ENCODE peak calls at places on chromosomes 6 and 20, in seven cellular contexts. One of them, this sample, is unnamed.

GRCh38 chr6:163490826-163491577 is 76.5 kb downstream of the QKI start:
- DNase-seq in vagina: no peak
- DNase-seq in psoas muscle: peak
- DNase-seq in fibroblast of pulmonary artery: peak
- DNase-seq in ovary: peak
- DNase-seq in cardiac muscle cell: peak
- DNase-seq in body of pancreas: peak
- DNase-seq in this sample: no peak

GRCh38 chr6:33313105-33313708 is 671 bp downstream of the TAPBP start:
- DNase-seq in vagina: no peak
- DNase-seq in psoas muscle: peak
- DNase-seq in fibroblast of pulmonary artery: no peak
- DNase-seq in ovary: peak
- DNase-seq in cardiac muscle cell: peak
- DNase-seq in body of pancreas: peak
- DNase-seq in this sample: peak

GRCh38 chr6:158938811-158939254 is 61.2 kb downstream of the RSPH3 start:
- DNase-seq in vagina: no peak
- DNase-seq in psoas muscle: peak
- DNase-seq in fibroblast of pulmonary artery: no peak
- DNase-seq in ovary: no peak
- DNase-seq in cardiac muscle cell: peak
- DNase-seq in body of pancreas: no peak
- DNase-seq in this sample: no peak

GRCh38 chr6:25306379-25306778 is 27.2 kb downstream of the CARMIL1 start:
- DNase-seq in vagina: no peak
- DNase-seq in psoas muscle: no peak
- DNase-seq in fibroblast of pulmonary artery: no peak
- DNase-seq in ovary: no peak
- DNase-seq in cardiac muscle cell: no peak
- DNase-seq in body of pancreas: no peak
- DNase-seq in this sample: no peak

GRCh38 chr20:47956261-47956995 is 171.1 kb upstream of the SULF2 start:
- DNase-seq in vagina: no peak
- DNase-seq in psoas muscle: no peak
- DNase-seq in fibroblast of pulmonary artery: peak
- DNase-seq in ovary: no peak
- DNase-seq in cardiac muscle cell: peak
- DNase-seq in body of pancreas: no peak
- DNase-seq in this sample: no peak

GRCh38 chr20:50523552-50524167 is 13.5 kb downstream of the PTPN1 start:
- DNase-seq in vagina: no peak
- DNase-seq in psoas muscle: no peak
- DNase-seq in fibroblast of pulmonary artery: no peak
- DNase-seq in ovary: no peak
- DNase-seq in cardiac muscle cell: no peak
- DNase-seq in body of pancreas: no peak
- DNase-seq in this sample: no peak

GRCh38 chr6:43715056-43715788 is 27.6 kb upstream of the MRPS18A start:
- DNase-seq in vagina: no peak
- DNase-seq in psoas muscle: no peak
- DNase-seq in fibroblast of pulmonary artery: no peak
- DNase-seq in ovary: no peak
- DNase-seq in cardiac muscle cell: no peak
- DNase-seq in body of pancreas: no peak
- DNase-seq in this sample: peak

GRCh38 chr20:10790013-10790412 is 116.2 kb upstream of the JAG1 start:
- DNase-seq in vagina: no peak
- DNase-seq in psoas muscle: no peak
- DNase-seq in fibroblast of pulmonary artery: no peak
- DNase-seq in ovary: no peak
- DNase-seq in cardiac muscle cell: no peak
- DNase-seq in body of pancreas: peak
- DNase-seq in this sample: no peak

GRCh38 chr20:4073852-4074741 is 58.7 kb upstream of the RNF24 start:
- DNase-seq in vagina: peak
- DNase-seq in psoas muscle: no peak
- DNase-seq in fibroblast of pulmonary artery: no peak
- DNase-seq in ovary: no peak
- DNase-seq in cardiac muscle cell: no peak
- DNase-seq in body of pancreas: no peak
- DNase-seq in this sample: no peak

GRCh38 chr6:39400026-39400425 is 77.5 kb upstream of the KCNK16 start:
- DNase-seq in vagina: no peak
- DNase-seq in psoas muscle: no peak
- DNase-seq in fibroblast of pulmonary artery: no peak
- DNase-seq in ovary: no peak
- DNase-seq in cardiac muscle cell: no peak
- DNase-seq in body of pancreas: no peak
- DNase-seq in this sample: no peak

GRCh38 chr6:81214414-81215091 is 537.9 kb downstream of the TENT5A start:
- DNase-seq in vagina: no peak
- DNase-seq in psoas muscle: no peak
- DNase-seq in fibroblast of pulmonary artery: no peak
- DNase-seq in ovary: no peak
- DNase-seq in cardiac muscle cell: no peak
- DNase-seq in body of pancreas: no peak
- DNase-seq in this sample: no peak

GRCh38 chr20:59783020-59784010 is 150.1 kb downstream of the SYCP2 start:
- DNase-seq in vagina: peak
- DNase-seq in psoas muscle: peak
- DNase-seq in fibroblast of pulmonary artery: peak
- DNase-seq in ovary: no peak
- DNase-seq in cardiac muscle cell: peak
- DNase-seq in body of pancreas: peak
- DNase-seq in this sample: peak

GRCh38 chr20:13297105-13297899 is 76.2 kb downstream of the ISM1 start:
- DNase-seq in vagina: no peak
- DNase-seq in psoas muscle: no peak
- DNase-seq in fibroblast of pulmonary artery: no peak
- DNase-seq in ovary: no peak
- DNase-seq in cardiac muscle cell: no peak
- DNase-seq in body of pancreas: no peak
- DNase-seq in this sample: peak

GRCh38 chr6:138231399-138231886 is 13.2 kb upstream of the PBOV1 start:
- DNase-seq in vagina: no peak
- DNase-seq in psoas muscle: no peak
- DNase-seq in fibroblast of pulmonary artery: no peak
- DNase-seq in ovary: no peak
- DNase-seq in cardiac muscle cell: no peak
- DNase-seq in body of pancreas: peak
- DNase-seq in this sample: no peak

GRCh38 chr6:5053864-5054426 is 31.2 kb upstream of the PPP1R3G start:
- DNase-seq in vagina: peak
- DNase-seq in psoas muscle: no peak
- DNase-seq in fibroblast of pulmonary artery: no peak
- DNase-seq in ovary: no peak
- DNase-seq in cardiac muscle cell: no peak
- DNase-seq in body of pancreas: no peak
- DNase-seq in this sample: no peak

DNA sequence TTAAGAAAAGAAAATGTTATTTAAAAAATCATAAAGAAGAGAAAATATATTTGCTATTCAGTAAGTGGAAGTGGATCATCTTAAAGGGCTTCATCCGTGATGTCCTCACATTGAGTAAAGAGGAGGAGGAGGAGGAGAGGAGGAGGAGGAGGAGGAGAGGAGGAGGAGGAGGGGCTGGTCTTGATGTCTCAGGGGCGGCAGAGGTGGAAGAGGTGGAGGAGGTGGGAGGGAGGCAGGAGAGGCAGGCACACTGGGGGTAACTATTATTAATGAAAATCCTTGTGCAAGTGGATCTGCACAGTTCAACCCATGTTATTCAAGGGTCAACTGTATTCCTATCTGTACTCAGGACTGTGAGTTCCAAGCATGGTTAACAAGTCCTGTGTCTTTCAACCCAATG is 47.0 kb upstream of the EDN1 start:
- DNase-seq in vagina: no peak
- DNase-seq in psoas muscle: no peak
- DNase-seq in fibroblast of pulmonary artery: no peak
- DNase-seq in ovary: no peak
- DNase-seq in cardiac muscle cell: no peak
- DNase-seq in body of pancreas: no peak
- DNase-seq in this sample: no peak
- TF ChIP-seq CTCF in vagina: no peak
- TF ChIP-seq CTCF in psoas muscle: no peak
- TF ChIP-seq CTCF in fibroblast of pulmonary artery: no peak
- TF ChIP-seq CTCF in ovary: no peak
- TF ChIP-seq CTCF in cardiac muscle cell: no peak
- TF ChIP-seq CTCF in body of pancreas: no peak
- TF ChIP-seq CTCF in this sample: no peak

DNA sequence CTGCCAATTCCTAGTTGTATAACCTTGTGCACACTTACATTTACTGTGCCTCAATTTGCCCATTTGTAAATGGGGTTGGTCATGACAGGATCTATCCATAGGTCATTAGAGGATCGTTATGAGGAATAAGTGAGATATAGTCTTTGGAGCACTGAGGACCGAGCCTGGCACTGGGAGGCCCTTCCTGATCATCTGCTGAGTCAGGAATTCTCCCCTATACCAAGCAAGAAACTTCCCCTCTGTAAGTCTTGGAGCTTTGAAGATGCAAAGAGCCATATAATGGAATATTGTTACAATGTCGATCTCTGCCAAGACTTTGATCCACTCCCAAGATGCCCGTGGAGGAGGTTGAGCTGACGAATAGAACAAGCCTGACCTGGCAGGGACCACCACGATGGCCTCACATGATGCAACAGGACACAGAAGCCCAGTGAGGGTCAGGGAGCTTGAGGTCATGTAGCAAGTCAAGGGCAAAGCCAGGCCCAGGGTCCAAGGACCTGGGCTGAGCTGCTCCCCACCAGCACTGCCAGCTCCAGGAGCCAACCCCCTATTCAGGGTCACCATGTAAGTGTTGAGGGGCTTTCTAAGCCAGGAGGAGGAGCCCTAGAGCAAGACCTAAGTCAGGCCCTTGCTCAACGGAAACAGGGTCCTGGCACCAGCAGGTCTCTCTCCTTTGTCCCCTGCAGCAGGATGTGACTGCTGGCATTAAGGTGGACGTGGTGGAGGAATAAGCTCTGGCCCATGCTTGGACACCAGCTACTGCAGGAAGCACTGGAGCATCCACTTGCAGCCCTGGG is 16.7 kb downstream of the PDRG1 start:
- DNase-seq in vagina: no peak
- DNase-seq in psoas muscle: no peak
- DNase-seq in fibroblast of pulmonary artery: no peak
- DNase-seq in ovary: no peak
- DNase-seq in cardiac muscle cell: no peak
- DNase-seq in body of pancreas: no peak
- DNase-seq in this sample: no peak
- TF ChIP-seq CTCF in vagina: no peak
- TF ChIP-seq CTCF in psoas muscle: no peak
- TF ChIP-seq CTCF in fibroblast of pulmonary artery: no peak
- TF ChIP-seq CTCF in ovary: no peak
- TF ChIP-seq CTCF in cardiac muscle cell: no peak
- TF ChIP-seq CTCF in body of pancreas: no peak
- TF ChIP-seq CTCF in this sample: no peak

DNA sequence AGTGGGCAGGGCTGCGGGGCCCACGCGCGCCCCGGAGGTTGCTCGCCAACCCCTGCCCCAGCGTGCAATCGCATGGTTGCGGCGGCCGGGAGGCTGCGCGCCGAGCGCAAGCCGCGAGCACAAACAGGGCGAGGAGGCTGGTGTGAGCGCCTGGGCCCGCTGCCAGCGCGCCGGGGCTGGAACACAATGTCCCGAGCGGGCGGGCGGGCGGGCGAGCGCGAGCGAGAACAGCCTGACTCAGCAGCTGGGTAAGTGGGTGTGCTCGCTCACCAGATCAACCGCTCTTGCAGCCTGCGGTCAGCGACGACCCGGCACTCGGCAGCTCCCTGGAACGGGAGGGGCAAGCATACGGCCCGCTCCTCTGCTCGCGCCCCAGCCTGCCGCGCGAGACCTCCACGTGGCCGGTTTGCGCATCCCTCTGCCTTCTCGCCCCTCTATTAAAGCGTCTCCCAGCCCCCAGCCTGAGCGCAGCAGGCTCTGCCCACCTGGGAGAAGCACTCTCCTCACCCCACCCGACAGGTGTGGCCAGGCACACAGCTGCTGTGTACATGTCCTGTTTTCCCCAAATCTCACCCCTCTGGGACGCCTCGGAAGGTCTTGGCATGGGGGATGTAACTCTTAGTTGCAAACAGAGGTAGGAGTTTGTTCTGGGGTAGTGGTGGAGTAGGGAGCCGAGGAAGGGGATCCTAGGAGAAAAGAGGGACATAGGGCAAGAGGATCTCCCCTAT is 8.7 kb upstream of the ARMC12 start:
- DNase-seq in vagina: no peak
- DNase-seq in psoas muscle: peak
- DNase-seq in fibroblast of pulmonary artery: peak
- DNase-seq in ovary: peak
- DNase-seq in cardiac muscle cell: peak
- DNase-seq in body of pancreas: peak
- DNase-seq in this sample: peak
- TF ChIP-seq CTCF in vagina: no peak
- TF ChIP-seq CTCF in psoas muscle: no peak
- TF ChIP-seq CTCF in fibroblast of pulmonary artery: no peak
- TF ChIP-seq CTCF in ovary: no peak
- TF ChIP-seq CTCF in cardiac muscle cell: peak
- TF ChIP-seq CTCF in body of pancreas: no peak
- TF ChIP-seq CTCF in this sample: no peak

GRCh38 chr6:68400396-68400795 is 234.7 kb upstream of the ADGRB3 start:
- DNase-seq in vagina: no peak
- DNase-seq in psoas muscle: no peak
- DNase-seq in fibroblast of pulmonary artery: no peak
- DNase-seq in ovary: no peak
- DNase-seq in cardiac muscle cell: no peak
- DNase-seq in body of pancreas: no peak
- DNase-seq in this sample: no peak
- TF ChIP-seq CTCF in vagina: no peak
- TF ChIP-seq CTCF in psoas muscle: no peak
- TF ChIP-seq CTCF in fibroblast of pulmonary artery: no peak
- TF ChIP-seq CTCF in ovary: no peak
- TF ChIP-seq CTCF in cardiac muscle cell: no peak
- TF ChIP-seq CTCF in body of pancreas: no peak
- TF ChIP-seq CTCF in this sample: no peak

GRCh38 chr20:60993647-60994046 is 258.4 kb upstream of the CDH4 start:
- DNase-seq in vagina: no peak
- DNase-seq in psoas muscle: no peak
- DNase-seq in fibroblast of pulmonary artery: no peak
- DNase-seq in ovary: no peak
- DNase-seq in cardiac muscle cell: no peak
- DNase-seq in body of pancreas: no peak
- DNase-seq in this sample: no peak
- TF ChIP-seq CTCF in vagina: no peak
- TF ChIP-seq CTCF in psoas muscle: no peak
- TF ChIP-seq CTCF in fibroblast of pulmonary artery: no peak
- TF ChIP-seq CTCF in ovary: no peak
- TF ChIP-seq CTCF in cardiac muscle cell: no peak
- TF ChIP-seq CTCF in body of pancreas: no peak
- TF ChIP-seq CTCF in this sample: no peak

GRCh38 chr6:31689249-31690110 is 8.6 kb upstream of the LY6G5C start:
- DNase-seq in vagina: no peak
- DNase-seq in psoas muscle: no peak
- DNase-seq in fibroblast of pulmonary artery: no peak
- DNase-seq in ovary: no peak
- DNase-seq in cardiac muscle cell: no peak
- DNase-seq in body of pancreas: no peak
- DNase-seq in this sample: peak
- TF ChIP-seq CTCF in vagina: no peak
- TF ChIP-seq CTCF in psoas muscle: no peak
- TF ChIP-seq CTCF in fibroblast of pulmonary artery: peak
- TF ChIP-seq CTCF in ovary: no peak
- TF ChIP-seq CTCF in cardiac muscle cell: peak
- TF ChIP-seq CTCF in body of pancreas: no peak
- TF ChIP-seq CTCF in this sample: peak

GRCh38 chr6:30075094-30075986 is at the start of gene RNF39:
- DNase-seq in vagina: no peak
- DNase-seq in psoas muscle: no peak
- DNase-seq in fibroblast of pulmonary artery: no peak
- DNase-seq in ovary: peak
- DNase-seq in cardiac muscle cell: peak
- DNase-seq in body of pancreas: no peak
- DNase-seq in this sample: peak
- TF ChIP-seq CTCF in vagina: no peak
- TF ChIP-seq CTCF in psoas muscle: peak
- TF ChIP-seq CTCF in fibroblast of pulmonary artery: peak
- TF ChIP-seq CTCF in ovary: no peak
- TF ChIP-seq CTCF in cardiac muscle cell: peak
- TF ChIP-seq CTCF in body of pancreas: no peak
- TF ChIP-seq CTCF in this sample: peak

This sample was measured in GM13976.